ENCODE peak calls at places on chromosomes 7 and 10, in ten cellular contexts. K is A549, B is sigmoid colon, A is ovary, J is suprapubic skin, I is heart left ventricle, M is GM12891, U is stomach, Y is body of pancreas, C is Peyer's patch. Z is an unnamed sample.

GRCh38 chr7:650339-651031 is 76.0 kb upstream of the DNAAF5 start:
- DNase-seq in Y (no peak), K (no peak), A (no peak), B (no peak), J (peak; percentile 45), I (peak; percentile 92), U (no peak), C (no peak), M (no peak), Z (no peak)

GRCh38 chr7:100895956-100896742 is 461 bp upstream of the ACHE start:
- DNase-seq in B (peak; percentile 68), C (no peak), A (peak; percentile 51), U (peak; percentile 54), K (no peak), I (no peak), J (peak; percentile 71), Y (no peak), M (no peak), Z (no peak)

GRCh38 chr10:70440296-70441160 is 953 bp downstream of the NODAL start:
- DNase-seq in I (no peak), B (no peak), A (no peak), M (no peak), K (no peak), J (peak; percentile 66), U (no peak), C (no peak), Y (no peak), Z (no peak)

GRCh38 chr10:117460846-117461765 is 81.4 kb upstream of the EMX2 start:
- DNase-seq in Y (no peak), A (no peak), M (no peak), C (no peak), I (no peak), K (no peak), J (no peak), B (peak; percentile 82), U (no peak), Z (no peak)

GRCh38 chr10:110629680-110630191 is 14.4 kb upstream of the RBM20 start:
- DNase-seq in K (no peak), A (no peak), C (no peak), I (no peak), Y (no peak), M (no peak), J (no peak), B (no peak), U (no peak), Z (no peak)

GRCh38 chr7:2018786-2019692 is 213.7 kb downstream of the MAD1L1 start:
- DNase-seq in Y (no peak), C (no peak), I (peak; percentile 59), M (no peak), J (peak; percentile 80), B (peak; percentile 71), K (no peak), U (no peak), A (peak; percentile 44), Z (peak; percentile 26)

GRCh38 chr7:21128418-21128817 is 299.5 kb upstream of the SP4 start:
- DNase-seq in U (no peak), M (no peak), J (no peak), C (no peak), B (no peak), I (no peak), A (no peak), K (no peak), Y (no peak), Z (no peak)

GRCh38 chr10:3116508-3117100 is 49.3 kb downstream of the PFKP start:
- DNase-seq in Y (no peak), J (no peak), M (no peak), C (no peak), A (no peak), I (peak; percentile 36), U (no peak), B (no peak), K (no peak), Z (no peak)

GRCh38 chr7:82975811-82976468 is 186.7 kb downstream of the PCLO start:
- DNase-seq in B (no peak), K (no peak), U (no peak), Y (no peak), A (no peak), C (no peak), I (no peak), J (no peak), M (no peak), Z (no peak)

GRCh38 chr10:100370561-100370975 is 23.5 kb downstream of the SCD start:
- DNase-seq in I (no peak), Y (peak; percentile 22), K (no peak), U (no peak), J (no peak), M (no peak), C (no peak), B (no peak), A (no peak), Z (peak; percentile 49)

GRCh38 chr7:48085433-48085791 is 3.7 kb upstream of the UPP1 start:
- DNase-seq in C (no peak), U (no peak), M (no peak), Y (no peak), I (no peak), A (no peak), J (no peak), B (no peak), K (no peak), Z (no peak)

GRCh38 chr7:48088559-48089414 is at the start of gene UPP1:
- DNase-seq in C (peak; percentile 96), B (peak; percentile 97), M (peak; percentile 68), J (peak; percentile 97), I (peak; percentile 95), K (peak; percentile 89), Y (peak; percentile 93), A (peak; percentile 89), U (peak; percentile 88), Z (peak; percentile 91)

GRCh38 chr7:48085942-48086341 is 3.1 kb upstream of the UPP1 start:
- DNase-seq in U (no peak), J (no peak), I (no peak), B (no peak), K (no peak), A (no peak), Y (no peak), C (no peak), M (no peak), Z (no peak)

GRCh38 chr7:48089415-48089975 is 430 bp downstream of the UPP1 start:
- DNase-seq in C (peak; percentile 66), J (peak; percentile 89), K (no peak), Y (peak; percentile 74), B (peak; percentile 85), A (no peak), M (peak; percentile 33), I (peak; percentile 57), U (peak; percentile 51), Z (no peak)

GRCh38 chr7:48087349-48087748 is 1.7 kb upstream of the UPP1 start:
- DNase-seq in B (no peak), Y (no peak), U (no peak), M (no peak), C (no peak), I (no peak), J (no peak), K (no peak), A (no peak), Z (no peak)
- TF ChIP-seq POLR2A in B (no peak), Y (no peak), U (no peak), M (no peak), C (no peak), I (no peak), J (no peak), K (no peak), A (no peak), Z (no peak)

DNA sequence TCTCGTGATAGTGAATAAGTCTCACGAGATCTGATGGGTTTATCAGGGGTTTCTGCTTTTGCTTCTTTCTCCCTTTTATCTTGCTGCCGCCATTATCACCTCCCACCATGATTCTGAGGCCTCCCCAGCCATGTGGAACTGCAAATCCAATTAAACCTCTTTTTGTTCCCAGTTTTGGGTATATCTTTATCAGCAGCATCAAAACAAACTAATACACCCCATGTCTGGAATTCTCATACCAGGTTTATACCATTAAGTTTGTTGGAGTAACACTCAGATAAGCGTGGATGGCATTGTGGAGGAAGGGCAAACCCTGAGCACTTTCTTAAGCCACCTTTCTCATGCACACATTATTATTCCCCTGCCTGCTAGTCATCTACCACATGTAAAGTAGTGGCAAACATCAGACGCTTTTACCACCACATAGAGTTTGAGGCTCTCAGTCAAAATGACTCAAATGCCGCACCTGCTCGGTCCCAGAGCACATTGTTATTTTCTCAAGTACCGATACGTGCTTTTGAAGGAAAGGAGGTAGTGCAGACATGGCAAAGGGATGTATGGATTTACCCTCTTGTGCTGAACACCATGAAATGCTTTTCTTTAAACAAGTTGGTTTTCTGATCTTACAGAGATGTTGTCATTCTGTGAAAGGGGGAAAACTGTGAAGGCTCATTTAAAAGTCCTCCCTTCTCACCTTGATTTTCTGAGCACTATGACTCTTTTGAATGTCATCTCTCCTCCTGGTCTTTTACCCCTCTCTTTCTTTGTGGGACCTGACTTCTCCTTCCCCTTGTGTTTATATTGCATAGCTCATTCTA is 429.7 kb downstream of the EXOC4 start:
- DNase-seq in J (no peak), K (no peak), A (no peak), Y (no peak), U (no peak), B (no peak), M (no peak), C (no peak), I (no peak), Z (no peak)
- TF ChIP-seq POLR2A in J (no peak), K (no peak), A (no peak), Y (no peak), U (no peak), B (no peak), M (no peak), C (no peak), I (no peak), Z (no peak)

DNA sequence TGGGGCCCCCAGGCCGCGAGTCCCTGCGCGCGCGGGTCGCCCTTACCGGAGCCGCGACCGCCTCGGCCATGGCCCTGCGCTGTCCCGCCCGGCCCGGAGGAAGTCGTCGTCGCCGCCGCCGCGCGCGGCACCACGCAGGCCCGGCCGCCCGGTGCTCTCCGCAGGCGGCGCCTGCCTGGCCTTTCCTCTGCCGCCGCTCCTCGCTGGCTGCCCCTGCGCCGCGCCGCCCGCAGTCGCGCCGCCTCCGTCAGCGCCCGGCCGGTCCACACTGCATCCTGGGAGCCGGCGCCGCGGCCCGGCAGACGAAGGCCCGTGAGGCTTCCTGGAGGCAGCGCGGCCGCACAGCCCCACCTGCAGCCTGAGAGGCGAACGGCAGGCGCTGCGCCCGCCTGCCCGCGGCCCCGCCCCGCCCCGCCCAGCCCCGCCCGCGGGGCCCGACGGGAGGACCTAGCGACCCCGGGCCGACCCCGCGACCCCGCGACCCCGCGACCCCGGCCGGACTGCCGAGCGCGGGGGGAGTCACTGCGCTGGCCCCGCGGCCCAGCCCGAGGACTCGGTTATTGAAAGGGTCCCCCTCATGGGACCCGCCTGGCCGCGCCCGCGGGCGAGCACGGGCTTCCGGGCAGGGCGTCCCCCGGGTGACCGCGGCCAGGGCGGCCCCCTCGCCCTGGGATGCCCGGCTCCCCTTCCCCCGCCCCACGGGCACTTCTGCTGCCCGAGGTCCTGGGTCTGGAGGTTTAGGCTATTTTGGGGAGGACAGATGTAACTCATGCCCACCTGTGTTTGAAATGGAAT is at the start of gene ZNF746:
- DNase-seq in Y (peak; percentile 84), I (peak; percentile 85), B (peak; percentile 89), U (peak; percentile 88), A (peak; percentile 77), K (peak; percentile 86), J (peak; percentile 80), M (peak; percentile 97), C (peak; percentile 77), Z (peak; percentile 44)
- TF ChIP-seq POLR2A in Y (peak; percentile 25), I (no peak), B (no peak), U (no peak), A (peak; percentile 32), K (peak; percentile 58), J (no peak), M (no peak), C (peak; percentile 49), Z (no peak)

DNA sequence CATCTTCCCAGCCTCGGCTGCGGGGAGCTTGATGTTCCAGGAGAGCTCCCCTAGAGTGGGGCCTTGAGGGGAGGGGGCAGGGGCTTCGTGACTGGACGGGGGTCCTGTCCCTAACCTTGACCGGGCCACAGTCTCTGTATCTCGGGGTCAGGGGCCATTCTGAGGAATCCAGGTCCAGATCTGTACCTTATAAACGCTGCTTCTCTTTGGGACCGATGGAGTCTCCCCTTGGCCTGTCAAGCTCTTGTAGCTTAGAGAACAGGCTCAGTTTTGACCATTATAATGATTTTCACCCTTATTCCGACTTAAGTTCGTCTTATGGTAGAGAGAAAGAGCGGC is 831 bp downstream of the ZKSCAN5 start:
- DNase-seq in Y (no peak), A (no peak), I (no peak), M (no peak), J (no peak), C (no peak), U (no peak), K (no peak), B (no peak), Z (no peak)
- TF ChIP-seq POLR2A in Y (no peak), A (no peak), I (no peak), M (no peak), J (no peak), C (no peak), U (no peak), K (no peak), B (no peak), Z (no peak)